ENCODE peak calls at places on chromosome 18, in six cellular contexts. One of them, this sample, is unnamed.

GRCh38 chr18:80109676-80110078 is 615 bp downstream of the ADNP2 start:
- DNase-seq in CD8-positive, alpha-beta T cell: no peak
- DNase-seq in GM12864: no peak
- DNase-seq in GM12865: peak
- DNase-seq in AG10803: peak
- DNase-seq in lower lobe of right lung: peak
- DNase-seq in this sample: peak

GRCh38 chr18:5266721-5267120 is 28.8 kb downstream of the ZBTB14 start:
- DNase-seq in CD8-positive, alpha-beta T cell: no peak
- DNase-seq in GM12864: no peak
- DNase-seq in GM12865: no peak
- DNase-seq in AG10803: no peak
- DNase-seq in lower lobe of right lung: no peak
- DNase-seq in this sample: no peak

GRCh38 chr18:8662574-8663255 is 42.6 kb upstream of the MTCL1 start:
- DNase-seq in CD8-positive, alpha-beta T cell: no peak
- DNase-seq in GM12864: no peak
- DNase-seq in GM12865: no peak
- DNase-seq in AG10803: no peak
- DNase-seq in lower lobe of right lung: no peak
- DNase-seq in this sample: no peak

GRCh38 chr18:63511285-63511684 is 30.9 kb upstream of the SERPINB12 start:
- DNase-seq in CD8-positive, alpha-beta T cell: no peak
- DNase-seq in GM12864: no peak
- DNase-seq in GM12865: peak
- DNase-seq in AG10803: peak
- DNase-seq in lower lobe of right lung: no peak
- DNase-seq in this sample: no peak

GRCh38 chr18:64202836-64203235 is 53.9 kb upstream of the LINC00305 start:
- DNase-seq in CD8-positive, alpha-beta T cell: no peak
- DNase-seq in GM12864: no peak
- DNase-seq in GM12865: peak
- DNase-seq in AG10803: no peak
- DNase-seq in lower lobe of right lung: no peak
- DNase-seq in this sample: no peak

GRCh38 chr18:34352385-34353163 is 127.9 kb upstream of the NOL4 start:
- DNase-seq in CD8-positive, alpha-beta T cell: no peak
- DNase-seq in GM12864: no peak
- DNase-seq in GM12865: no peak
- DNase-seq in AG10803: no peak
- DNase-seq in lower lobe of right lung: no peak
- DNase-seq in this sample: no peak

GRCh38 chr18:8754995-8755955 is 49.9 kb downstream of the MTCL1 start:
- DNase-seq in CD8-positive, alpha-beta T cell: peak
- DNase-seq in GM12864: no peak
- DNase-seq in GM12865: peak
- DNase-seq in AG10803: peak
- DNase-seq in lower lobe of right lung: no peak
- DNase-seq in this sample: peak

GRCh38 chr18:9475643-9476580 is 599 bp downstream of the RALBP1 start:
- DNase-seq in CD8-positive, alpha-beta T cell: peak
- DNase-seq in GM12864: peak
- DNase-seq in GM12865: peak
- DNase-seq in AG10803: peak
- DNase-seq in lower lobe of right lung: no peak
- DNase-seq in this sample: no peak

GRCh38 chr18:70450658-70451253 is 161.9 kb downstream of the SOCS6 start:
- DNase-seq in CD8-positive, alpha-beta T cell: no peak
- DNase-seq in GM12864: no peak
- DNase-seq in GM12865: peak
- DNase-seq in AG10803: peak
- DNase-seq in lower lobe of right lung: no peak
- DNase-seq in this sample: no peak

GRCh38 chr18:58223717-58224424 is 179.8 kb downstream of the NEDD4L start:
- DNase-seq in CD8-positive, alpha-beta T cell: no peak
- DNase-seq in GM12864: no peak
- DNase-seq in GM12865: no peak
- DNase-seq in AG10803: peak
- DNase-seq in lower lobe of right lung: peak
- DNase-seq in this sample: no peak

GRCh38 chr18:77249583-77250500 is at the start of gene GALR1:
- DNase-seq in CD8-positive, alpha-beta T cell: no peak
- DNase-seq in GM12864: no peak
- DNase-seq in GM12865: no peak
- DNase-seq in AG10803: no peak
- DNase-seq in lower lobe of right lung: no peak
- DNase-seq in this sample: peak

GRCh38 chr18:41767960-41768359 is 187.1 kb upstream of the PIK3C3 start:
- DNase-seq in CD8-positive, alpha-beta T cell: no peak
- DNase-seq in GM12864: no peak
- DNase-seq in GM12865: peak
- DNase-seq in AG10803: peak
- DNase-seq in lower lobe of right lung: no peak
- DNase-seq in this sample: no peak

GRCh38 chr18:22826726-22827125 is 106.4 kb upstream of the RBBP8 start:
- DNase-seq in CD8-positive, alpha-beta T cell: no peak
- DNase-seq in GM12864: no peak
- DNase-seq in GM12865: no peak
- DNase-seq in AG10803: no peak
- DNase-seq in lower lobe of right lung: no peak
- DNase-seq in this sample: no peak

GRCh38 chr18:26207937-26208336 is 18.3 kb upstream of the TAF4B start:
- DNase-seq in CD8-positive, alpha-beta T cell: no peak
- DNase-seq in GM12864: no peak
- DNase-seq in GM12865: no peak
- DNase-seq in AG10803: no peak
- DNase-seq in lower lobe of right lung: no peak
- DNase-seq in this sample: no peak

GRCh38 chr18:6022840-6023239 is 127.5 kb upstream of the TMEM200C start:
- DNase-seq in CD8-positive, alpha-beta T cell: no peak
- DNase-seq in GM12864: no peak
- DNase-seq in GM12865: no peak
- DNase-seq in AG10803: no peak
- DNase-seq in lower lobe of right lung: no peak
- DNase-seq in this sample: no peak

GRCh38 chr18:36142751-36143150 is 13.1 kb downstream of the ELP2 start:
- DNase-seq in CD8-positive, alpha-beta T cell: no peak
- DNase-seq in GM12864: no peak
- DNase-seq in GM12865: no peak
- DNase-seq in AG10803: no peak
- DNase-seq in lower lobe of right lung: no peak
- DNase-seq in this sample: no peak

GRCh38 chr18:79904357-79905147 is 46.9 kb downstream of the SLC66A2 start:
- DNase-seq in CD8-positive, alpha-beta T cell: no peak
- DNase-seq in GM12864: no peak
- DNase-seq in GM12865: no peak
- DNase-seq in AG10803: no peak
- DNase-seq in lower lobe of right lung: peak
- DNase-seq in this sample: no peak

DNA sequence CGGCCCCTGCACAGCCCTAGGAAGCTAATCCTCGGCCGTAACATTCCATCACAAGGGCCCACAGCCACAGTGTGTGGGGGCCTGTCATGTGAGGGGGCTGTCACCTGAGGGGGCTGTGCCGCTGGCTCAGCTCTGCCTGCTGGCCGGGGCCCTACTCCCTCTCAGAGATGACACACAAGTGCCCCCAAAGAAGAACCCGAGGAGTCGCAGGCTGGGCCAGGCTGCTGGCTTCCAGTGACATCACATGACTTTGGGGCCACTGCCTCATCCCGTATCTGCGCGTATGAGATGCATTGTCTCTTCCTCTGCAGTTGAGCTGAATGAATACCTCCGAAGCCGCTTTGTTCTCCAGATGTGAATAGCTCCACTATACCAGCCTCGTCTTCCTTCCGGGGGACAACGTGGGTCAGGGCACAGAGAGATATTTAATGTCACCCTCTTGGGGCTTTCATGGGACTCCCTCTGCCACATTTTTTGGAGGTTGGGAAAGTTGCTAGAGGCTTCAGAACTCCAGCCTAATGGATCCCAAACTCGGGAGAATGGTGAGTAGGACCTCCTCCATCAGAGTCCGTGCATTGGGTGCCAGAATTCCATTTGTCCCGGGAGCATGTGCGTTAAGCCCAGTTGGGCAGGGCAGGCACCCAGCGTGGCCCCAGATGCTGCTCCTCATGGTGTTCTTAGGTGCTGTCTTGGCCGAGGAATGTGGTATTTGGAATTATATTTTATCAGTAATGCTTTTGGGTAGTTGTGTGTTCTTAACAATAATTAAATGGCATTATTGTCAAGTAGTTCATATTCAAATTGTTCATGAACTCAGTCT is at the start of gene CNDP1:
- DNase-seq in CD8-positive, alpha-beta T cell: no peak
- DNase-seq in GM12864: no peak
- DNase-seq in GM12865: no peak
- DNase-seq in AG10803: no peak
- DNase-seq in lower lobe of right lung: no peak
- DNase-seq in this sample: no peak
- H3K4me3 ChIP-seq in CD8-positive, alpha-beta T cell: no peak
- H3K4me3 ChIP-seq in GM12864: no peak
- H3K4me3 ChIP-seq in GM12865: no peak
- H3K4me3 ChIP-seq in AG10803: no peak
- H3K4me3 ChIP-seq in lower lobe of right lung: no peak
- H3K4me3 ChIP-seq in this sample: no peak

DNA sequence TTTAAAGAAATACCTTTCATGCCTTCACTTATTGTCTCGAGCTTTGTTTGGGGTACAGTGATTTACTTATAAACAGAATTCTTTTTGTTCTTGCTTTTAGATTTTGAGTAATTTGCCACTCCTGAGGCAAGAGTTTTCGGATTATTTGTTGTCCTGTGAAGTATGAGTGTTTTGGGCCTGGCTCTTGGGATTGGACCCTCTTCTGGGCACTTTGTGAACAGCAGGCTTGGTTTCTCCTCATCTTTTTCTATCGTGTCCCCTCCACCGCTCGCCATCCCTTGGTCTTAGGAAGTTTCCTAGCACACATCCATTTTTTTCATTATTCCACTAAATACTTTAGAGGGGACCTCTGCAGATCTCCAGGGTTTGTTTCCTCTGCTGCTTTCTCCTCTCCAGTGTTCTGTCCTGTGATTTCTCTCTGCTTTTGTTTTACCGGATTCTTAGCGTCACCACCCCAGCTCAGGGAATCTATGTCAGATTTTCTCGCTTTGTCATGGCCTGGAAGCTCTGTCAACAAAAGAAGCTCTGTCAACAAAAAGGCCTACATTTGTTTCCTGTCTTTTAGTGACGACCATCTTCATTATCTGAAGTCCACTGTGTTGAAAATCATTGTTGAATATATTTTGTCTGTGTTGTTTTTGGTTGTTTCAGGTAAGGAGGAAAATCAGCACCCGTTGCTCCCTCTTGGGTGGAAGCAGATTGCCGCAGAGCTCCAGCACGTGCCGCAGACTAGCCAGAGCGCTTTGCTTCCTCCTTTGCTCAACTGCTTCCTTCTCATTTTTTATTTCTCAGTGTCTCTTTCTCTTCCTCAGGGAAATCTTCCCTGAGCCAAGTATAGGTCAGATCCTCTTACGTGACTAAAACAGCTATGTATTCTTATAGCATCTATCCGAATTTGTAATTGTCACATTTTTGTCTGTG is 27.8 kb downstream of the ANKRD62 start:
- DNase-seq in CD8-positive, alpha-beta T cell: no peak
- DNase-seq in GM12864: no peak
- DNase-seq in GM12865: no peak
- DNase-seq in AG10803: no peak
- DNase-seq in lower lobe of right lung: no peak
- DNase-seq in this sample: no peak
- TF ChIP-seq CTCF in CD8-positive, alpha-beta T cell: no peak
- TF ChIP-seq CTCF in GM12864: peak
- TF ChIP-seq CTCF in GM12865: peak
- TF ChIP-seq CTCF in AG10803: peak
- TF ChIP-seq CTCF in lower lobe of right lung: no peak
- TF ChIP-seq CTCF in this sample: peak

GRCh38 chr18:24177499-24178133 is 38.8 kb downstream of the CABYR start:
- DNase-seq in CD8-positive, alpha-beta T cell: no peak
- DNase-seq in GM12864: no peak
- DNase-seq in GM12865: no peak
- DNase-seq in AG10803: no peak
- DNase-seq in lower lobe of right lung: no peak
- DNase-seq in this sample: no peak
- H3K4me3 ChIP-seq in CD8-positive, alpha-beta T cell: no peak
- H3K4me3 ChIP-seq in GM12864: no peak
- H3K4me3 ChIP-seq in GM12865: no peak
- H3K4me3 ChIP-seq in AG10803: no peak
- H3K4me3 ChIP-seq in lower lobe of right lung: no peak
- H3K4me3 ChIP-seq in this sample: no peak

GRCh38 chr18:51165296-51165695 is 32.2 kb downstream of the MEX3C start:
- DNase-seq in CD8-positive, alpha-beta T cell: no peak
- DNase-seq in GM12864: no peak
- DNase-seq in GM12865: no peak
- DNase-seq in AG10803: no peak
- DNase-seq in lower lobe of right lung: no peak
- DNase-seq in this sample: no peak

GRCh38 chr18:51162617-51163016 is 34.9 kb downstream of the MEX3C start:
- DNase-seq in CD8-positive, alpha-beta T cell: no peak
- DNase-seq in GM12864: no peak
- DNase-seq in GM12865: no peak
- DNase-seq in AG10803: no peak
- DNase-seq in lower lobe of right lung: no peak
- DNase-seq in this sample: no peak

GRCh38 chr18:51168031-51168742 is 29.3 kb downstream of the MEX3C start:
- DNase-seq in CD8-positive, alpha-beta T cell: no peak
- DNase-seq in GM12864: no peak
- DNase-seq in GM12865: no peak
- DNase-seq in AG10803: no peak
- DNase-seq in lower lobe of right lung: no peak
- DNase-seq in this sample: no peak

GRCh38 chr18:51163543-51163942 is 33.9 kb downstream of the MEX3C start:
- DNase-seq in CD8-positive, alpha-beta T cell: no peak
- DNase-seq in GM12864: no peak
- DNase-seq in GM12865: no peak
- DNase-seq in AG10803: no peak
- DNase-seq in lower lobe of right lung: no peak
- DNase-seq in this sample: no peak

GRCh38 chr18:51164327-51165290 is 32.9 kb downstream of the MEX3C start:
- DNase-seq in CD8-positive, alpha-beta T cell: no peak
- DNase-seq in GM12864: no peak
- DNase-seq in GM12865: no peak
- DNase-seq in AG10803: peak
- DNase-seq in lower lobe of right lung: no peak
- DNase-seq in this sample: no peak
- TF ChIP-seq CTCF in CD8-positive, alpha-beta T cell: no peak
- TF ChIP-seq CTCF in GM12864: no peak
- TF ChIP-seq CTCF in GM12865: no peak
- TF ChIP-seq CTCF in AG10803: no peak
- TF ChIP-seq CTCF in lower lobe of right lung: no peak
- TF ChIP-seq CTCF in this sample: no peak

DNA sequence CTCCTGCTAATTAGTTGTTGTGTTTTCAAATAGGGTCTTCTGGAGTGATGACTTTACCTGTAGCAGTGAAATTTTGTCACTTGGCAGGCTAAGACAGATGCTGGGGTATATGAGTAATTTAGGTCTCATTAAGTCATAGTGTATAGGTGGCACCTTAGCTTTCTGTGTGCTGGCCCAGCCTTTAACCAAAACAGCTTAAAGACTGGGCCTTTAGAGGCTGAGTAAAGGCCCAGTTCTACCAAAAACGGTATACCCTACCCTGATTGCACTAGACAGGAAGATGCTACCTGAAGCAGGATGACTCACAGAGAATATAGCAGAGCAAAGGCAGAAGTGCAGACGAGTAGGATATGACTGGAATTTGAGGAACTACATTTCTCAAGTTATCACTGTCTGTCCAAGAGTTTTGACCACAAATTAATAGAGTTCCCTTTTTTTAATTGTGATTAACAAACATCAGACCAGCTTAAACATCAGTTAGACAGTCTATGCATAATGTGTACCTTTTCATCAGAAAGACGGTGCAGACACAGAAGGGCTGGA is 337.9 kb upstream of the SALL3 start:
- DNase-seq in CD8-positive, alpha-beta T cell: no peak
- DNase-seq in GM12864: no peak
- DNase-seq in GM12865: no peak
- DNase-seq in AG10803: no peak
- DNase-seq in lower lobe of right lung: no peak
- DNase-seq in this sample: no peak
- H3K4me3 ChIP-seq in CD8-positive, alpha-beta T cell: no peak
- H3K4me3 ChIP-seq in GM12864: no peak
- H3K4me3 ChIP-seq in GM12865: no peak
- H3K4me3 ChIP-seq in AG10803: no peak
- H3K4me3 ChIP-seq in lower lobe of right lung: no peak
- H3K4me3 ChIP-seq in this sample: no peak

This sample was measured in GM06990.